ENCODE peak calls at places on chromosomes 16 and 17, in seven cellular contexts. One of them, this sample, is unnamed.

GRCh38 chr16:31477220-31478216 is 5.4 kb upstream of the SLC5A2 start:
- DNase-seq in hepatocyte: peak; percentile 85
- DNase-seq in stimulated activated CD4-positive, alpha-beta T cell treated with anti-CD3 and anti-CD28 coated beads, Interleukin-15, amount 100 ng/mL, for 1 hour: no peak
- DNase-seq in M059J: no peak
- DNase-seq in HFFc6: no peak
- DNase-seq in NCI-H2081: no peak
- DNase-seq in mesenchymal stem cell: no peak
- DNase-seq in this sample: peak; percentile 87

GRCh38 chr16:70433456-70434103 is 5.3 kb downstream of the ST3GAL2 start:
- DNase-seq in hepatocyte: peak; percentile 66
- DNase-seq in stimulated activated CD4-positive, alpha-beta T cell treated with anti-CD3 and anti-CD28 coated beads, Interleukin-15, amount 100 ng/mL, for 1 hour: no peak
- DNase-seq in HFFc6: peak; percentile 69
- DNase-seq in NCI-H2081: no peak
- DNase-seq in mesenchymal stem cell: peak; percentile 91
- DNase-seq in M059J: peak; percentile 86
- DNase-seq in this sample: no peak

GRCh38 chr16:9599415-9600110 is 508.1 kb downstream of the HAPSTR1 start:
- DNase-seq in mesenchymal stem cell: no peak
- DNase-seq in stimulated activated CD4-positive, alpha-beta T cell treated with anti-CD3 and anti-CD28 coated beads, Interleukin-15, amount 100 ng/mL, for 1 hour: no peak
- DNase-seq in hepatocyte: no peak
- DNase-seq in M059J: no peak
- DNase-seq in NCI-H2081: no peak
- DNase-seq in HFFc6: no peak
- DNase-seq in this sample: no peak

GRCh38 chr16:87278191-87279093 is 38.8 kb downstream of the C16orf95 start:
- DNase-seq in M059J: peak; percentile 73
- DNase-seq in mesenchymal stem cell: peak; percentile 70
- DNase-seq in stimulated activated CD4-positive, alpha-beta T cell treated with anti-CD3 and anti-CD28 coated beads, Interleukin-15, amount 100 ng/mL, for 1 hour: peak; percentile 14
- DNase-seq in hepatocyte: peak; percentile 87
- DNase-seq in NCI-H2081: peak; percentile 5
- DNase-seq in HFFc6: peak; percentile 68
- DNase-seq in this sample: peak; percentile 67

GRCh38 chr17:14471052-14471451 is 170.2 kb downstream of the HS3ST3B1 start:
- DNase-seq in HFFc6: peak; percentile 60
- DNase-seq in NCI-H2081: no peak
- DNase-seq in hepatocyte: peak; percentile 36
- DNase-seq in M059J: peak; percentile 8
- DNase-seq in mesenchymal stem cell: peak; percentile 97
- DNase-seq in stimulated activated CD4-positive, alpha-beta T cell treated with anti-CD3 and anti-CD28 coated beads, Interleukin-15, amount 100 ng/mL, for 1 hour: no peak
- DNase-seq in this sample: peak; percentile 1

GRCh38 chr17:44687752-44688151 is 1.8 kb downstream of the CCDC43 start:
- DNase-seq in stimulated activated CD4-positive, alpha-beta T cell treated with anti-CD3 and anti-CD28 coated beads, Interleukin-15, amount 100 ng/mL, for 1 hour: no peak
- DNase-seq in hepatocyte: no peak
- DNase-seq in M059J: no peak
- DNase-seq in NCI-H2081: no peak
- DNase-seq in mesenchymal stem cell: no peak
- DNase-seq in HFFc6: no peak
- DNase-seq in this sample: no peak

GRCh38 chr16:23996258-23996955 is 160.6 kb downstream of the PRKCB start:
- DNase-seq in mesenchymal stem cell: no peak
- DNase-seq in hepatocyte: no peak
- DNase-seq in NCI-H2081: no peak
- DNase-seq in M059J: no peak
- DNase-seq in HFFc6: no peak
- DNase-seq in stimulated activated CD4-positive, alpha-beta T cell treated with anti-CD3 and anti-CD28 coated beads, Interleukin-15, amount 100 ng/mL, for 1 hour: no peak
- DNase-seq in this sample: no peak

GRCh38 chr17:3011891-3012290 is 51.5 kb downstream of the OR1D5 start:
- DNase-seq in mesenchymal stem cell: no peak
- DNase-seq in M059J: no peak
- DNase-seq in HFFc6: no peak
- DNase-seq in stimulated activated CD4-positive, alpha-beta T cell treated with anti-CD3 and anti-CD28 coated beads, Interleukin-15, amount 100 ng/mL, for 1 hour: no peak
- DNase-seq in hepatocyte: no peak
- DNase-seq in NCI-H2081: no peak
- DNase-seq in this sample: peak; percentile 54

GRCh38 chr16:69619514-69619913 is 53.7 kb downstream of the NFAT5 start:
- DNase-seq in HFFc6: no peak
- DNase-seq in hepatocyte: no peak
- DNase-seq in stimulated activated CD4-positive, alpha-beta T cell treated with anti-CD3 and anti-CD28 coated beads, Interleukin-15, amount 100 ng/mL, for 1 hour: no peak
- DNase-seq in NCI-H2081: no peak
- DNase-seq in mesenchymal stem cell: peak; percentile 32
- DNase-seq in M059J: no peak
- DNase-seq in this sample: no peak

GRCh38 chr17:81491193-81491592 is 21.4 kb downstream of the ACTG1 start:
- DNase-seq in M059J: no peak
- DNase-seq in hepatocyte: peak; percentile 73
- DNase-seq in stimulated activated CD4-positive, alpha-beta T cell treated with anti-CD3 and anti-CD28 coated beads, Interleukin-15, amount 100 ng/mL, for 1 hour: no peak
- DNase-seq in NCI-H2081: no peak
- DNase-seq in HFFc6: no peak
- DNase-seq in mesenchymal stem cell: no peak
- DNase-seq in this sample: peak; percentile 52

GRCh38 chr17:81902023-81902652 is at the start of gene NPB:
- DNase-seq in hepatocyte: peak; percentile 68
- DNase-seq in NCI-H2081: peak; percentile 61
- DNase-seq in HFFc6: no peak
- DNase-seq in M059J: no peak
- DNase-seq in stimulated activated CD4-positive, alpha-beta T cell treated with anti-CD3 and anti-CD28 coated beads, Interleukin-15, amount 100 ng/mL, for 1 hour: no peak
- DNase-seq in mesenchymal stem cell: peak; percentile 12
- DNase-seq in this sample: peak; percentile 37

This sample was measured in small intestine.